ENCODE peak calls at places on chromosomes 1 and 21, in ten cellular contexts. A is occipital lobe; N is RWPE1; T is activated CD4-positive, CD25-positive, alpha-beta regulatory T cell; H is PC-9; P is CD4-positive, alpha-beta T cell; J is DMS79; B is effector CD4-positive, alpha-beta T cell; L is germinal center; X is T-helper 1 cell. G is an unnamed sample.
A peak's percentile ranks its signal among the peaks of the same experiment; 100 is the strongest.

GRCh38 chr1:147815503-147815902 is 55.1 kb upstream of the GJA5 start:
- DNase-seq in J (no peak), L (no peak), P (no peak), A (no peak), H (no peak), X (no peak), T (no peak), B (no peak), N (no peak), G (no peak)

GRCh38 chr1:221366495-221367095 is 375.3 kb downstream of the DUSP10 start:
- DNase-seq in A (no peak), H (no peak), N (no peak), T (no peak), J (no peak), P (no peak), L (no peak), B (no peak), X (no peak), G (no peak)

GRCh38 chr1:154353460-154353904 is 28.2 kb downstream of the ATP8B2 start:
- DNase-seq in B (no peak), N (no peak), H (peak; percentile 16), T (no peak), A (no peak), J (no peak), L (peak; percentile 9), P (no peak), X (no peak), G (no peak)

GRCh38 chr1:187451238-187451637 is 622.5 kb downstream of the PLA2G4A start:
- DNase-seq in N (no peak), J (no peak), L (no peak), X (no peak), H (no peak), B (no peak), A (no peak), T (no peak), P (no peak), G (no peak)

GRCh38 chr1:76854255-76854654 is 13.0 kb upstream of the ST6GALNAC5 start:
- DNase-seq in N (no peak), A (no peak), J (no peak), X (no peak), P (no peak), H (no peak), L (no peak), B (no peak), T (no peak), G (no peak)

GRCh38 chr1:56147020-56147419 is 432.3 kb downstream of the PLPP3 start:
- DNase-seq in A (no peak), X (no peak), N (no peak), J (no peak), T (no peak), P (no peak), H (no peak), L (no peak), B (no peak), G (no peak)

GRCh38 chr1:205038132-205038786 is 4.8 kb upstream of the CNTN2 start:
- DNase-seq in X (no peak), H (no peak), P (no peak), A (no peak), J (no peak), L (no peak), N (no peak), T (no peak), B (no peak), G (no peak)

GRCh38 chr1:52559875-52560274 is 7.0 kb upstream of the TUT4 start:
- DNase-seq in N (no peak), T (no peak), L (no peak), X (no peak), P (no peak), J (no peak), A (no peak), B (no peak), H (no peak), G (no peak)

GRCh38 chr1:53919675-53920066 is 25.7 kb downstream of the DIO1 start:
- DNase-seq in B (no peak), A (no peak), N (no peak), T (no peak), P (no peak), H (no peak), L (no peak), X (no peak), J (no peak), G (no peak)

GRCh38 chr1:36182734-36183133 is 26.8 kb downstream of the MAP7D1 start:
- DNase-seq in T (no peak), L (no peak), N (no peak), B (no peak), P (no peak), J (no peak), H (no peak), X (no peak), A (no peak), G (no peak)

GRCh38 chr1:57916034-57916433 is 492.2 kb upstream of the DAB1 start:
- DNase-seq in N (no peak), X (no peak), H (no peak), J (no peak), T (no peak), B (no peak), A (no peak), P (no peak), L (no peak), G (no peak)

GRCh38 chr1:116569776-116570357 is 959 bp downstream of the CD58 start:
- DNase-seq in T (no peak), H (peak; percentile 66), X (peak; percentile 31), B (peak; percentile 23), J (no peak), A (no peak), P (peak; percentile 33), L (peak; percentile 46), N (no peak), G (no peak)

GRCh38 chr1:52192436-52192835 is 50.5 kb downstream of the ZFYVE9 start:
- DNase-seq in P (no peak), H (no peak), A (no peak), T (no peak), L (no peak), J (no peak), X (no peak), N (peak; percentile 50), B (no peak), G (no peak)

GRCh38 chr1:49765034-49765433 is 258.7 kb downstream of the AGBL4 start:
- DNase-seq in A (no peak), J (no peak), T (no peak), P (no peak), N (no peak), H (no peak), B (no peak), X (no peak), L (no peak), G (no peak)

GRCh38 chr21:15138475-15138874 is 73.7 kb upstream of the NRIP1 start:
- DNase-seq in J (no peak), A (no peak), T (no peak), N (no peak), P (no peak), B (no peak), H (no peak), X (no peak), L (no peak), G (peak; percentile 17)

GRCh38 chr1:32761253-32761877 is 55.8 kb downstream of the YARS1 start:
- DNase-seq in H (peak; percentile 84), A (no peak), T (no peak), P (no peak), L (no peak), J (peak; percentile 55), N (peak; percentile 72), B (no peak), X (no peak), G (no peak)

GRCh38 chr1:33517596-33518250 is 45.3 kb downstream of the ZSCAN20 start:
- DNase-seq in L (no peak), A (peak; percentile 42), X (no peak), H (no peak), T (no peak), J (no peak), N (no peak), B (no peak), P (no peak), G (peak; percentile 46)

GRCh38 chr1:153794671-153795324 is 19.6 kb downstream of the SLC27A3 start:
- DNase-seq in X (no peak), L (no peak), B (no peak), P (no peak), T (no peak), N (no peak), A (no peak), H (no peak), J (no peak), G (no peak)

GRCh38 chr1:16114527-16115467 is 41.1 kb downstream of the EPHA2 start:
- DNase-seq in H (no peak), T (no peak), A (no peak), J (no peak), X (no peak), P (no peak), N (no peak), B (no peak), L (no peak), G (no peak)

GRCh38 chr1:117636637-117637425 is 31.0 kb downstream of the TENT5C start:
- DNase-seq in H (no peak), B (no peak), A (no peak), N (no peak), X (no peak), L (no peak), T (no peak), P (no peak), J (no peak), G (no peak)

GRCh38 chr1:109253803-109254620 is 4.7 kb downstream of the CELSR2 start:
- DNase-seq in H (no peak), T (no peak), L (no peak), B (no peak), J (no peak), P (no peak), N (no peak), X (no peak), A (no peak), G (no peak)

GRCh38 chr1:77579547-77579946 is 102.9 kb downstream of the ZZZ3 start:
- DNase-seq in P (no peak), H (no peak), A (no peak), X (no peak), L (no peak), N (no peak), J (no peak), B (no peak), T (no peak), G (no peak)

GRCh38 chr1:72050551-72050950 is 231.8 kb downstream of the NEGR1 start:
- DNase-seq in N (no peak), J (no peak), H (no peak), P (no peak), L (no peak), T (no peak), A (no peak), X (no peak), B (no peak), G (no peak)

GRCh38 chr1:93178418-93178817 is 1.8 kb downstream of the TMED5 start:
- DNase-seq in H (no peak), A (no peak), L (no peak), B (no peak), N (peak; percentile 33), X (no peak), P (no peak), J (no peak), T (no peak), G (no peak)

GRCh38 chr1:160800645-160801408 is 4.9 kb downstream of the LY9 start:
- DNase-seq in P (no peak), B (no peak), X (no peak), H (no peak), T (no peak), N (no peak), J (no peak), A (no peak), L (no peak), G (no peak)

GRCh38 chr1:18004257-18004656 is 103.3 kb upstream of the IGSF21 start:
- DNase-seq in T (no peak), P (no peak), X (no peak), N (no peak), A (no peak), H (no peak), J (no peak), B (no peak), L (no peak), G (no peak)

GRCh38 chr1:68057564-68057963 is 7.1 kb upstream of the DIRAS3 start:
- DNase-seq in J (no peak), A (no peak), N (no peak), B (no peak), X (no peak), T (no peak), L (no peak), P (no peak), H (no peak), G (no peak)

GRCh38 chr1:22878626-22879025 is 94.0 kb downstream of the LACTBL1 start:
- DNase-seq in T (no peak), J (no peak), P (no peak), H (no peak), X (no peak), N (peak; percentile 36), B (no peak), L (no peak), A (no peak), G (no peak)